ENCODE peak calls at places on chromosomes 11 and 22, in four cellular contexts. One of them, this sample, is unnamed.

GRCh38 chr11:72079776-72080325 is 491 bp downstream of the NUMA1 start:
- DNase-seq in heart right ventricle: no peak
- DNase-seq in HCT116: no peak
- DNase-seq in astrocyte of the cerebellum: no peak
- DNase-seq in this sample: peak

GRCh38 chr11:83070878-83071640 is 638 bp downstream of the RAB30 start:
- DNase-seq in astrocyte of the cerebellum: no peak
- DNase-seq in HCT116: no peak
- DNase-seq in heart right ventricle: peak
- DNase-seq in this sample: no peak

GRCh38 chr22:17896552-17896951 is 122.3 kb upstream of the BID start:
- DNase-seq in heart right ventricle: no peak
- DNase-seq in HCT116: no peak
- DNase-seq in astrocyte of the cerebellum: no peak
- DNase-seq in this sample: no peak

GRCh38 chr11:96110302-96110701 is 186.4 kb upstream of the MTMR2 start:
- DNase-seq in HCT116: no peak
- DNase-seq in astrocyte of the cerebellum: no peak
- DNase-seq in heart right ventricle: no peak
- DNase-seq in this sample: no peak

GRCh38 chr11:47941907-47942558 is 38.3 kb upstream of the PTPRJ start:
- DNase-seq in astrocyte of the cerebellum: no peak
- DNase-seq in heart right ventricle: no peak
- DNase-seq in HCT116: no peak
- DNase-seq in this sample: no peak

GRCh38 chr22:18114495-18114894 is 3.9 kb downstream of the TUBA8 start:
- DNase-seq in HCT116: no peak
- DNase-seq in heart right ventricle: no peak
- DNase-seq in astrocyte of the cerebellum: no peak
- DNase-seq in this sample: no peak

GRCh38 chr11:106224172-106224571 is 146.7 kb downstream of the AASDHPPT start:
- DNase-seq in HCT116: no peak
- DNase-seq in astrocyte of the cerebellum: no peak
- DNase-seq in heart right ventricle: no peak
- DNase-seq in this sample: no peak

GRCh38 chr11:67397986-67398660 is 3.5 kb downstream of the PPP1CA start:
- DNase-seq in astrocyte of the cerebellum: no peak
- DNase-seq in HCT116: no peak
- DNase-seq in heart right ventricle: no peak
- DNase-seq in this sample: no peak

GRCh38 chr11:26806209-26806608 is 84.3 kb upstream of the SLC5A12 start:
- DNase-seq in HCT116: no peak
- DNase-seq in astrocyte of the cerebellum: no peak
- DNase-seq in heart right ventricle: no peak
- DNase-seq in this sample: no peak

GRCh38 chr22:33472462-33473344 is 414.5 kb upstream of the SYN3 start:
- DNase-seq in astrocyte of the cerebellum: no peak
- DNase-seq in HCT116: no peak
- DNase-seq in heart right ventricle: no peak
- DNase-seq in this sample: no peak

GRCh38 chr11:35167451-35167954 is 28.5 kb downstream of the CD44 start:
- DNase-seq in HCT116: no peak
- DNase-seq in heart right ventricle: no peak
- DNase-seq in astrocyte of the cerebellum: no peak
- DNase-seq in this sample: no peak
- H3K4me3 ChIP-seq in HCT116: no peak
- H3K4me3 ChIP-seq in heart right ventricle: no peak
- H3K4me3 ChIP-seq in astrocyte of the cerebellum: no peak
- H3K4me3 ChIP-seq in this sample: no peak

GRCh38 chr11:130449996-130450419 is 1.6 kb downstream of the ADAMTS15 start:
- DNase-seq in heart right ventricle: peak
- DNase-seq in astrocyte of the cerebellum: peak
- DNase-seq in HCT116: no peak
- DNase-seq in this sample: no peak
- H3K4me3 ChIP-seq in heart right ventricle: peak
- H3K4me3 ChIP-seq in astrocyte of the cerebellum: peak
- H3K4me3 ChIP-seq in HCT116: no peak
- H3K4me3 ChIP-seq in this sample: no peak

GRCh38 chr11:64163951-64164350 is 2.0 kb downstream of the MACROD1 start:
- DNase-seq in astrocyte of the cerebellum: no peak
- DNase-seq in HCT116: no peak
- DNase-seq in heart right ventricle: no peak
- DNase-seq in this sample: no peak
- H3K4me3 ChIP-seq in astrocyte of the cerebellum: no peak
- H3K4me3 ChIP-seq in HCT116: no peak
- H3K4me3 ChIP-seq in heart right ventricle: no peak
- H3K4me3 ChIP-seq in this sample: no peak

GRCh38 chr11:73218830-73219215 is 742 bp downstream of the P2RY2 start:
- DNase-seq in astrocyte of the cerebellum: no peak
- DNase-seq in heart right ventricle: no peak
- DNase-seq in HCT116: no peak
- DNase-seq in this sample: no peak
- H3K4me3 ChIP-seq in astrocyte of the cerebellum: peak
- H3K4me3 ChIP-seq in heart right ventricle: peak
- H3K4me3 ChIP-seq in HCT116: peak
- H3K4me3 ChIP-seq in this sample: no peak

DNA sequence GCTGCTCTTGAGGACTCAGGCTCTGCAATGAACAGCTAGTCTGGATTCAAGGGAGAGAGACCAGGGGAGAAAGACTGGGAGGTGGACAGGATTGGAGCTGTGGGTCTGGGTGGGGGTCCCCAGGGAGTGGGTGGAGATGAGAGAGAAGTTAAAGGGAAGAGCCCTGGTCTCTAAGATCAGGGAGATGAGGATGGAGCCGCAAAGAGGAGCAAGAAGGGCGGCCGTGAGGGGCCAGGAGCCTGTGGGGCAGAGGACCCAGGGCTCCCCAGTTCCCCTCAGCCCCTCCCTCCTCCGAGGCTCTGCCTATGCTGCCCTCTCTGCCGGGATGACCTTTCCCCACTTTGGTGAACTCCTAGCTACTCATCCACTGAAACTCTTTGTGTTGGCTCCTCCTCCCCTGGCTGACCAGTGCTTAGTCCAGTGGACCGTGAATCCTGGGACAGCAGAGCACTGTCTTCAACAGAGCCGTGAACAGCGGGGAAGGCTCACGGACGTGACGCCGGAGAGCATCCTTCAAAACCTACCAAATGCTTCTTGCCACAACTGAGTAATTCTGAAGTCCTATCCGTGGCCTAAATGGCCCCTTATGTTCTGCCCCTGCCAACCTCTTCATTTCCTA is 16.4 kb upstream of the RFPL3 start:
- DNase-seq in astrocyte of the cerebellum: no peak
- DNase-seq in heart right ventricle: no peak
- DNase-seq in HCT116: no peak
- DNase-seq in this sample: no peak
- H3K4me3 ChIP-seq in astrocyte of the cerebellum: no peak
- H3K4me3 ChIP-seq in heart right ventricle: no peak
- H3K4me3 ChIP-seq in HCT116: no peak
- H3K4me3 ChIP-seq in this sample: no peak

GRCh38 chr11:63508745-63509144 is 2.9 kb downstream of the LGALS12 start:
- DNase-seq in astrocyte of the cerebellum: no peak
- DNase-seq in heart right ventricle: no peak
- DNase-seq in HCT116: no peak
- DNase-seq in this sample: no peak
- H3K4me3 ChIP-seq in astrocyte of the cerebellum: no peak
- H3K4me3 ChIP-seq in heart right ventricle: no peak
- H3K4me3 ChIP-seq in HCT116: no peak
- H3K4me3 ChIP-seq in this sample: no peak

GRCh38 chr11:30381879-30382278 is 59.0 kb downstream of the ARL14EP start:
- DNase-seq in astrocyte of the cerebellum: no peak
- DNase-seq in HCT116: no peak
- DNase-seq in heart right ventricle: no peak
- DNase-seq in this sample: no peak
- H3K4me3 ChIP-seq in astrocyte of the cerebellum: no peak
- H3K4me3 ChIP-seq in HCT116: no peak
- H3K4me3 ChIP-seq in heart right ventricle: no peak
- H3K4me3 ChIP-seq in this sample: no peak

GRCh38 chr11:45664376-45665205 is 831 bp downstream of the CHST1 start:
- DNase-seq in astrocyte of the cerebellum: no peak
- DNase-seq in HCT116: no peak
- DNase-seq in heart right ventricle: no peak
- DNase-seq in this sample: no peak
- H3K4me3 ChIP-seq in astrocyte of the cerebellum: peak
- H3K4me3 ChIP-seq in HCT116: no peak
- H3K4me3 ChIP-seq in heart right ventricle: peak
- H3K4me3 ChIP-seq in this sample: peak

GRCh38 chr11:114166897-114167323 is 107.4 kb downstream of the ZBTB16 start:
- DNase-seq in HCT116: no peak
- DNase-seq in astrocyte of the cerebellum: peak
- DNase-seq in heart right ventricle: no peak
- DNase-seq in this sample: peak
- H3K4me3 ChIP-seq in HCT116: no peak
- H3K4me3 ChIP-seq in astrocyte of the cerebellum: no peak
- H3K4me3 ChIP-seq in heart right ventricle: no peak
- H3K4me3 ChIP-seq in this sample: no peak

GRCh38 chr11:64118871-64119495 is 46.9 kb downstream of the MACROD1 start:
- DNase-seq in HCT116: no peak
- DNase-seq in astrocyte of the cerebellum: no peak
- DNase-seq in heart right ventricle: no peak
- DNase-seq in this sample: no peak
- H3K4me3 ChIP-seq in HCT116: no peak
- H3K4me3 ChIP-seq in astrocyte of the cerebellum: no peak
- H3K4me3 ChIP-seq in heart right ventricle: no peak
- H3K4me3 ChIP-seq in this sample: no peak